ENCODE peak calls at places on chromosome 21, in eight cellular contexts. Q is suprapubic skin, S is PC-9, X is AG09309, F is uterus, P is ovary, T is MCF 10A, V is endothelial cell. D is an unnamed sample.

GRCh38 chr21:15121097-15121654 is 56.4 kb upstream of the NRIP1 start:
- DNase-seq in V (no peak), F (no peak), P (no peak), X (no peak), S (no peak), T (no peak), Q (no peak), D (no peak)

GRCh38 chr21:45153358-45154318 is 79.3 kb downstream of the ADARB1 start:
- DNase-seq in Q (no peak), P (no peak), T (no peak), S (no peak), V (no peak), X (no peak), F (no peak), D (no peak)

GRCh38 chr21:32278518-32279376 is at the start of gene MIS18A:
- DNase-seq in S (peak), F (peak), Q (peak), P (peak), V (peak), X (peak), T (peak), D (peak)

GRCh38 chr21:38925923-38926322 is 120.2 kb downstream of the ETS2 start:
- DNase-seq in V (no peak), P (peak), T (peak), X (peak), S (peak), F (peak), Q (no peak), D (no peak)

GRCh38 chr21:46115441-46116188 is 17.7 kb downstream of the COL6A2 start:
- DNase-seq in V (peak), T (no peak), F (peak), Q (no peak), P (peak), S (no peak), X (no peak), D (no peak)

GRCh38 chr21:29342394-29342957 is 43.8 kb downstream of the BACH1 start:
- DNase-seq in Q (no peak), T (peak), P (no peak), F (peak), X (peak), V (no peak), S (peak), D (no peak)

GRCh38 chr21:33029975-33030461 is 4.3 kb downstream of the OLIG2 start:
- DNase-seq in X (no peak), F (no peak), Q (no peak), S (no peak), T (no peak), P (no peak), V (no peak), D (no peak)

GRCh38 chr21:16418663-16419062 is 688.9 kb downstream of the USP25 start:
- DNase-seq in T (no peak), F (no peak), Q (no peak), V (no peak), X (no peak), S (no peak), P (no peak), D (no peak)

GRCh38 chr21:46299167-46299566 is 13.0 kb downstream of the YBEY start:
- DNase-seq in P (no peak), F (no peak), T (no peak), V (no peak), S (no peak), Q (no peak), X (no peak), D (no peak)

GRCh38 chr21:25809013-25809412 is 74.2 kb downstream of the GABPA start:
- DNase-seq in Q (no peak), T (peak), F (no peak), S (no peak), P (no peak), V (no peak), X (peak), D (no peak)

GRCh38 chr21:44785620-44786344 is 15.8 kb downstream of the UBE2G2 start:
- DNase-seq in P (no peak), T (no peak), Q (no peak), S (no peak), F (no peak), V (no peak), X (no peak), D (no peak)

GRCh38 chr21:40056031-40056430 is 188.8 kb downstream of the PCP4 start:
- DNase-seq in F (no peak), X (no peak), S (no peak), Q (no peak), V (no peak), P (no peak), T (no peak), D (no peak)
- TF ChIP-seq CTCF in F (no peak), X (no peak), S (no peak), Q (no peak), V (no peak), P (no peak), T (no peak), D (no peak)

GRCh38 chr21:17688912-17689874 is 76.5 kb upstream of the BTG3 start:
- DNase-seq in P (peak), S (peak), X (no peak), V (no peak), T (peak), F (peak), Q (no peak), D (peak)
- TF ChIP-seq CTCF in P (no peak), S (peak), X (peak), V (peak), T (peak), F (no peak), Q (peak), D (peak)

GRCh38 chr21:42513985-42514882 is 582 bp downstream of the SLC37A1 start:
- DNase-seq in P (peak), V (peak), F (no peak), Q (peak), T (peak), S (no peak), X (no peak), D (peak)

GRCh38 chr21:42515708-42516502 is 2.3 kb downstream of the SLC37A1 start:
- DNase-seq in V (no peak), Q (peak), P (no peak), F (no peak), T (peak), S (peak), X (no peak), D (peak)

GRCh38 chr21:42512346-42513034 is 1.2 kb upstream of the SLC37A1 start:
- DNase-seq in P (no peak), Q (peak), V (no peak), X (no peak), T (no peak), S (no peak), F (no peak), D (no peak)

GRCh38 chr21:42514883-42515228 is 1.2 kb downstream of the SLC37A1 start:
- DNase-seq in P (no peak), S (no peak), Q (no peak), V (no peak), F (no peak), X (no peak), T (no peak), D (no peak)

DNA sequence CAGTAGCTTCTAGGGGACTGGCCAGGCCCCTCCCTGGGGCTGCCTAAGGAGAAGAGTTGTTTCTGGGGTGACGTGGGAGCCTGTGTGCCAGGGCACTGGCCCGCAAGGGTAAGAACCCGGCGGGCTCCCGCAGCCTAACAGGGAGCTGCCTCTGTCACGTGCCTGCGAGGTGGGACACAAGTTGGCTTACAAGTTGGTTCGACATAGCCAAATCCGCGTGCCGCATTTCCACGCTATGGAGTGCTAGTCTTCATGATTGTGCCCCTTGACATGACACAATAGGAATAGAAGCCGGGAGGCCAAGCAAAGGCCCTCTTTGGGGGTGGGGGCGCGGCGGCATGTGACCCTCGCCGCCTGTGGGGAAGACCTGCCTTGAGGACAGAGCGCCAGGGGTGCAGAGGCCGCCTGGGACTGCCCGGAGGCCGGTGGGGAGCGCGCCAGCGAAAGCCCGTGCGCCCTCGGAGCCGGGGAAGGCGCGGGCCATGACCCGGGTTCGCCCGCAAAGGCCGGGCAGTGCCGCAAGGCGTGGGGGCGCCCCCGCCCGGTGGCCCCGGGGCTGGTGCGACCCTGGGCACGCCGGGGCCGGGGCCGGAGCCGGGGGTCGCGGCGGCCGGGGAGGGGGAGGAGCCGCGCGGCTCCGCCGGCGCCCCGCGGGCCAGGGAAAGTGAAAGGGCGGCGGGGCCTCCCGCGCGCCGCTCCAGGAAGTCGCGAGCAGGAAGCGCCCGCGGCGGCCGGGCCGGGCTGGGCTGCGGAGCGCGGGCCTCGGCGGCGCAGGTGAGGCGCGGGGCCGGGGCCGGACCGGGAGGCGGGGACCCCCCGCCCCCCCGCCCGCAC is at the start of gene SLC37A1:
- DNase-seq in F (no peak), T (peak), Q (peak), S (no peak), P (peak), V (peak), X (no peak), D (peak)
- TF ChIP-seq CTCF in F (no peak), T (no peak), Q (no peak), S (no peak), P (no peak), V (no peak), X (no peak), D (no peak)

GRCh38 chr21:18041012-18041411 is 203.6 kb upstream of the CHODL start:
- DNase-seq in V (peak), T (peak), S (no peak), X (no peak), P (no peak), F (no peak), Q (no peak), D (no peak)
- TF ChIP-seq CTCF in V (no peak), T (peak), S (peak), X (no peak), P (no peak), F (no peak), Q (peak), D (no peak)

GRCh38 chr21:42256316-42256715 is 37.4 kb downstream of the ABCG1 start:
- DNase-seq in Q (no peak), X (no peak), T (no peak), V (no peak), S (no peak), F (no peak), P (no peak), D (no peak)

GRCh38 chr21:42257091-42257760 is 38.3 kb downstream of the ABCG1 start:
- DNase-seq in P (no peak), S (no peak), X (no peak), V (no peak), T (no peak), F (no peak), Q (no peak), D (no peak)

GRCh38 chr21:42255038-42255601 is 36.2 kb downstream of the ABCG1 start:
- DNase-seq in F (no peak), T (no peak), S (no peak), Q (no peak), X (no peak), V (no peak), P (no peak), D (no peak)

GRCh38 chr21:42254631-42255030 is 35.7 kb downstream of the ABCG1 start:
- DNase-seq in P (no peak), X (no peak), Q (no peak), T (no peak), F (no peak), V (no peak), S (no peak), D (no peak)

DNA sequence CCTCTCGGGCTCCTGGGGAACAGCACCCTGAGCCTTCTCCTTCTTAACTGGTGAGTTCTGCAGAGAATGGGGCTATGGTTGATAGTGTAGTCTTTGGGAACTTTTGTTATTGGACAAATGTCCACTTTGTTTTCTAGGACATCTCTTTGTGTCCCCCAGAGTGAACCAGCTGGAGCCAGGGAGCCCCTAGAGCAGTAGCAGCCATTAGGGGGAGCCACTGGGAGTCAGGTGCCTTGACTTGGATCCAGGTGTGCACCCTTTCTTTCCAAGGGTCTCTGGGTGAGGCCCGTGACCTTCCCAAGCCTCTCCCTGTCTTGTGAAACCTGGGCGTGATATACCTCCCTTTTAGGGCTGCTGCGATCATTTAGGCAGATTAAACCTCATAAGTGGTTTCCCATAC is 36.9 kb downstream of the ABCG1 start:
- DNase-seq in X (no peak), Q (no peak), V (no peak), F (no peak), P (no peak), T (no peak), S (no peak), D (no peak)
- TF ChIP-seq CTCF in X (no peak), Q (no peak), V (no peak), F (no peak), P (no peak), T (no peak), S (no peak), D (no peak)